ENCODE peak calls at places on chromosomes 16 and 17, in four cellular contexts. I, E, K and W are unnamed samples.

GRCh38 chr16:80931985-80932720 is 74.5 kb downstream of the CMC2 start:
- DNase-seq in I (peak; percentile 71), E (no peak), K (peak; percentile 84), W (peak; percentile 3)

GRCh38 chr16:77171750-77172635 is 19.0 kb upstream of the MON1B start:
- DNase-seq in I (peak; percentile 70), E (no peak), K (peak; percentile 47), W (peak; percentile 31)

GRCh38 chr16:2163211-2163881 is 7.8 kb downstream of the TRAF7 start:
- DNase-seq in I (no peak), E (no peak), K (no peak), W (no peak)

GRCh38 chr16:86308514-86308913 is 201.8 kb upstream of the FOXF1 start:
- DNase-seq in I (no peak), E (no peak), K (no peak), W (no peak)

GRCh38 chr16:13883881-13884280 is 36.1 kb upstream of the ERCC4 start:
- DNase-seq in I (no peak), E (no peak), K (no peak), W (no peak)

GRCh38 chr17:34154916-34155730 is 100.0 kb upstream of the CCL2 start:
- DNase-seq in I (no peak), E (no peak), K (peak; percentile 21), W (no peak)

GRCh38 chr17:63911657-63912100 is 621 bp upstream of the CSHL1 start:
- DNase-seq in I (peak; percentile 41), E (no peak), K (peak; percentile 88), W (peak; percentile 71)

GRCh38 chr16:54774768-54775167 is 155.9 kb upstream of the IRX5 start:
- DNase-seq in I (no peak), E (no peak), K (no peak), W (no peak)

GRCh38 chr17:50737118-50737698 is 17.8 kb downstream of the LUC7L3 start:
- DNase-seq in I (no peak), E (no peak), K (no peak), W (no peak)

GRCh38 chr17:75509528-75510258 is 5.6 kb downstream of the CASKIN2 start:
- DNase-seq in I (no peak), E (no peak), K (no peak), W (no peak)

GRCh38 chr16:2587891-2588565 is 50.2 kb downstream of the PDPK1 start:
- DNase-seq in I (no peak), E (no peak), K (no peak), W (no peak)

GRCh38 chr17:75240394-75241142 is 20.8 kb downstream of the GGA3 start:
- DNase-seq in I (peak; percentile 77), E (no peak), K (peak; percentile 83), W (no peak)

GRCh38 chr16:1903845-1904820 is 14.1 kb downstream of the HS3ST6 start:
- DNase-seq in I (no peak), E (no peak), K (peak; percentile 37), W (no peak)

GRCh38 chr17:82816358-82816757 is 23.5 kb downstream of the ZNF750 start:
- DNase-seq in I (no peak), E (no peak), K (no peak), W (no peak)

GRCh38 chr17:41777157-41777578 is 9.3 kb downstream of the JUP start:
- DNase-seq in I (peak; percentile 87), E (no peak), K (peak; percentile 69), W (no peak)

GRCh38 chr17:927611-928461 is 51.7 kb downstream of the NXN start:
- DNase-seq in I (peak; percentile 72), E (no peak), K (no peak), W (no peak)

GRCh38 chr17:6153416-6153815 is 83.2 kb downstream of the WSCD1 start:
- DNase-seq in I (no peak), E (no peak), K (no peak), W (no peak)

GRCh38 chr17:2926019-2926650 is 129.9 kb downstream of the RAP1GAP2 start:
- DNase-seq in I (peak; percentile 53), E (no peak), K (peak; percentile 69), W (no peak)

GRCh38 chr16:17768257-17768656 is 297.5 kb upstream of the XYLT1 start:
- DNase-seq in I (no peak), E (no peak), K (no peak), W (no peak)

GRCh38 chr17:43661699-43662431 is at the start of gene MEOX1:
- DNase-seq in I (no peak), E (no peak), K (no peak), W (no peak)

GRCh38 chr17:50267074-50267841 is 7.0 kb upstream of the TMEM92 start:
- DNase-seq in I (no peak), E (no peak), K (peak; percentile 52), W (no peak)

GRCh38 chr17:56679767-56680422 is 86.4 kb downstream of the NOG start:
- DNase-seq in I (no peak), E (no peak), K (no peak), W (no peak)